ENCODE peak calls at places on chromosomes 4 and X, in ten cellular contexts. H, A, U, B, Z, D, T, V, K and E are unnamed samples.

GRCh38 chrX:70262952-70263567 is 3.1 kb upstream of the P2RY4 start:
- DNase-seq in Z (peak; percentile 67), A (no peak), K (peak; percentile 46), D (peak; percentile 18), H (peak; percentile 42), T (no peak), B (peak; percentile 43), U (peak; percentile 56), V (no peak), E (no peak)

GRCh38 chr4:124940387-124940786 is 227.9 kb upstream of the ANKRD50 start:
- DNase-seq in K (no peak), H (no peak), A (no peak), B (peak; percentile 99), V (no peak), U (no peak), T (no peak), Z (no peak), D (no peak), E (no peak)

GRCh38 chrX:132775230-132775823 is 183.1 kb downstream of the HS6ST2 start:
- DNase-seq in A (no peak), H (no peak), B (no peak), U (no peak), K (no peak), Z (no peak), V (no peak), T (no peak), D (no peak), E (no peak)

GRCh38 chr4:139229534-139230039 is 50.4 kb downstream of the MGARP start:
- DNase-seq in U (no peak), K (peak; percentile 75), Z (peak; percentile 57), D (no peak), V (no peak), B (peak; percentile 72), T (no peak), H (peak; percentile 29), A (no peak), E (peak; percentile 55)

GRCh38 chr4:52241916-52242315 is 190.8 kb downstream of the SPATA18 start:
- DNase-seq in T (no peak), A (no peak), Z (no peak), U (no peak), K (no peak), H (no peak), V (no peak), B (no peak), D (no peak), E (no peak)

GRCh38 chr4:17385403-17385802 is 126.5 kb downstream of the QDPR start:
- DNase-seq in V (no peak), D (no peak), U (no peak), A (peak; percentile 67), B (peak; percentile 42), K (peak; percentile 74), H (no peak), Z (peak; percentile 14), T (no peak), E (peak; percentile 22)

GRCh38 chrX:123432362-123433150 is 248.5 kb downstream of the GRIA3 start:
- DNase-seq in D (no peak), T (no peak), A (no peak), K (no peak), H (no peak), V (no peak), U (no peak), Z (no peak), B (no peak), E (no peak)

GRCh38 chr4:66273110-66273509 is 602.8 kb upstream of the EPHA5 start:
- DNase-seq in D (no peak), B (no peak), T (no peak), K (no peak), U (no peak), V (no peak), A (no peak), H (no peak), Z (no peak), E (no peak)

GRCh38 chrX:82945332-82945731 is 562.8 kb upstream of the POU3F4 start:
- DNase-seq in Z (no peak), H (no peak), D (no peak), T (no peak), A (no peak), B (no peak), V (no peak), K (no peak), U (no peak), E (no peak)

GRCh38 chr4:169270810-169271691 is at the start of gene SH3RF1:
- DNase-seq in U (peak; percentile 88), T (peak; percentile 82), B (peak; percentile 72), D (peak; percentile 84), Z (peak; percentile 89), A (peak; percentile 97), H (peak; percentile 52), K (no peak), V (peak; percentile 94), E (peak; percentile 86)

GRCh38 chr4:41072021-41072777 is 142.1 kb downstream of the APBB2 start:
- DNase-seq in D (no peak), H (no peak), T (no peak), B (no peak), A (no peak), U (no peak), V (no peak), K (no peak), Z (no peak), E (no peak)

GRCh38 chr4:58739275-58739674 is 1629.1 kb upstream of the IGFBP7 start:
- DNase-seq in V (no peak), K (no peak), Z (no peak), B (no peak), H (no peak), A (no peak), D (no peak), U (no peak), T (no peak), E (no peak)

GRCh38 chrX:134654398-134655012 is 3.8 kb downstream of the PLAC1 start:
- DNase-seq in U (no peak), D (no peak), V (no peak), H (no peak), Z (no peak), K (no peak), T (no peak), B (peak; percentile 38), A (no peak), E (no peak)

GRCh38 chrX:28595346-28595745 is 8.1 kb downstream of the IL1RAPL1 start:
- DNase-seq in V (no peak), B (no peak), D (no peak), H (no peak), K (no peak), Z (no peak), A (no peak), U (no peak), T (no peak), E (no peak)

GRCh38 chr4:25993564-25994185 is 79.7 kb downstream of the SMIM20 start:
- DNase-seq in Z (peak; percentile 17), A (peak; percentile 70), D (peak; percentile 22), U (peak; percentile 32), V (no peak), H (peak; percentile 13), K (peak; percentile 65), T (no peak), B (peak; percentile 68), E (peak; percentile 34)
- TF ChIP-seq CTCF in Z (no peak), A (peak; percentile 34), D (no peak), U (peak; percentile 38), V (no peak), H (no peak), K (peak; percentile 77), T (no peak), B (peak; percentile 33), E (no peak)

DNA sequence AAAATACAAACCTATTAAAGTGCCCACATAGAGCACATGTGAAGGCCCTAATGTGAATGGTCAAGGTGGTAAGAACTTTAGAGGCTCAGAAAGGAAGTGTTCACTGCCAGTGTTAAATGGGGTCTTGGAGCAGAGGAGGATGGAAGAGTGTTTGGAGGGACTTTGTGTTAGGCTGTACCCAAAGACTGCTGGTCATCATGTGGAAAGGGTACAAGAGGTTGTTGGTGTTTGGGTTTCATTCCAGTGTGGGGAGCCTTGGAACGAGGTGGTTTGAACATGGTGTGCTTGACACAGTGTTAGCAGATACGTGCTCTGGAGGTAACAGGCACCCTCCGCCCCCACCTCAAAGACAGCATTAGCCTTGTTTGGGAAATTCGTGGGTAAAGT is 73.1 kb downstream of the RAPGEF2 start:
- DNase-seq in A (no peak), B (no peak), Z (no peak), V (no peak), H (no peak), K (no peak), D (no peak), U (no peak), T (no peak), E (no peak)
- TF ChIP-seq CTCF in A (no peak), B (no peak), Z (no peak), V (no peak), H (no peak), K (no peak), D (no peak), U (no peak), T (no peak), E (no peak)

DNA sequence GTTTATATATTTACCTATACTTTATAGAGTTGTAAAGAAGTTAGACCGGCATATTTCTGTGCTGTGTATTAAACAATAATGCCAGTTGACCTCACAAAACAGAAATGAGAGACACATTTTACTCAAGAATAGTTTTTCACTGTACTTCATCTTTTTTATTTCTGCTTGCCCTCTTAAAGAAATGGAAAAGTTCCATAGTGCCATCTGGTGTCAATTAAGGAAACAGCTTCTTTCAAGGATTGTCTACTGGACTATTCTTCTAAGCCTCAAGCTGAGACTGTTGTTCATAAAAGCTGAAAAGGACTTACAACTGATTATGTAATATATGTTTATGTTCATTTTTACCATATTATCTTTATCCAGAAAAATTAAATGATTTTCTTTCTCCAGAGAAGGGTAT is 1523.8 kb downstream of the ARAP2 start:
- DNase-seq in D (no peak), K (peak; percentile 10), T (no peak), B (peak; percentile 57), Z (no peak), A (no peak), V (no peak), U (no peak), H (peak; percentile 3), E (no peak)
- TF ChIP-seq CTCF in D (no peak), K (peak; percentile 72), T (no peak), B (peak; percentile 49), Z (no peak), A (no peak), V (peak; percentile 24), U (peak; percentile 61), H (peak; percentile 45), E (peak; percentile 14)

DNA sequence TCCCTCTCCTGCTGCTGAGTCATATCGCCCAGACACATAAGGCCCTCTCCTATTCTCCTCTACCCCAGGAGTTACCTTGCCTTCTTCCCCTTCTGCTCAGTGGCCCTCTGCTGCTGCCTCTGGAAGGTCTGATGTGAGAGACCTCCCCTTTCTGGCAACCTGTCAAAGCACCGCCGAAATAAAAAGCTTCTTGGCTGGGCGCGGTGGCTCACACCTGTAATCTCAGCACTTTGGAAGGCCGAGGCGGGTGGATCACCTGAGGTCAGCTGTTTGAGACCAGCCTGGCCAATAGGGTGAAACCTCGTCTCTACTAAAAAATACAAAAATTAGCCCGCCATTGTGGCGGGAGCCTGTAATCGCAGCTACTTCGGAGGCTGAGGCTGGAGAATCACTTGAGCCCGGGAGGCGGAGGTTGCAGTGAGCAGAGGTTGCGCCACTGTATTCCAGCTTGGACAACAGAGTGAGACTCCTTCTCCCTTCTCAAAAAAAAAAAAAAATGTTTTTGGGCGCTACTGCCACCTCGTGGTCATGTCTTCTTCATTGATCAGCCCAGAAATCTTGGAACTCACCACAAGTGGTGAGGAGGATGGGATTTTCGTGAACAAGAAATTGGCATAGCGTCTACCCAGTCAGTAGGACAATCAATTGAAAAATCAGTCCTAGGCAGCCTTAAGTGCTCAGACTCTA is 8.6 kb upstream of the ZXDA start:
- DNase-seq in U (no peak), H (no peak), Z (peak; percentile 45), K (peak; percentile 36), A (no peak), D (no peak), V (no peak), T (no peak), B (peak; percentile 51), E (no peak)
- TF ChIP-seq CTCF in U (peak; percentile 37), H (peak; percentile 50), Z (no peak), K (peak; percentile 69), A (peak; percentile 53), D (no peak), V (peak; percentile 39), T (no peak), B (peak; percentile 47), E (peak; percentile 38)